ENCODE peak calls at places on chromosome 10, in seven cellular contexts. I is HCT116; V is stimulated activated CD4-positive, alpha-beta T cell treated with anti-CD3 and anti-CD28 coated beads, Interleukin-4, amount 100 ng/mL, for 1 hour; J is T-helper 9 cell; B is left ventricle myocardium superior; O is stimulated activated CD8-positive, alpha-beta memory T cell treated with anti-CD3 and anti-CD28 coated beads, Interleukin-7, amount 100 ng/mL, for 48 hours; R is coronary artery. T is an unnamed sample.

GRCh38 chr10:103564799-103565365 is 71.4 kb downstream of the NEURL1 start:
- DNase-seq in I (peak; percentile 42), V (peak; percentile 35), J (peak; percentile 16), B (no peak), O (peak; percentile 36), R (no peak), T (no peak)

GRCh38 chr10:77507313-77507712 is 130.3 kb downstream of the KCNMA1 start:
- DNase-seq in I (no peak), V (no peak), J (no peak), B (no peak), O (no peak), R (no peak), T (no peak)

GRCh38 chr10:59741048-59741447 is 12.2 kb downstream of the MRLN start:
- DNase-seq in I (no peak), V (no peak), J (no peak), B (no peak), O (no peak), R (no peak), T (no peak)

GRCh38 chr10:6625428-6625827 is 45.4 kb upstream of the PRKCQ start:
- DNase-seq in I (no peak), V (no peak), J (no peak), B (no peak), O (no peak), R (no peak), T (no peak)

GRCh38 chr10:132813560-132814468 is 27.9 kb upstream of the NKX6-2 start:
- DNase-seq in I (no peak), V (no peak), J (no peak), B (no peak), O (no peak), R (no peak), T (no peak)

GRCh38 chr10:118793545-118793944 is 38.8 kb upstream of the CACUL1 start:
- DNase-seq in I (no peak), V (no peak), J (no peak), B (no peak), O (no peak), R (peak; percentile 59), T (no peak)

GRCh38 chr10:31582365-31583052 is 263.5 kb downstream of the ZEB1 start:
- DNase-seq in I (peak; percentile 19), V (no peak), J (no peak), B (peak; percentile 43), O (no peak), R (peak; percentile 73), T (no peak)

GRCh38 chr10:68095176-68095575 is 14.1 kb upstream of the MYPN start:
- DNase-seq in I (no peak), V (no peak), J (no peak), B (no peak), O (no peak), R (no peak), T (no peak)

GRCh38 chr10:131817866-131818509 is 82.8 kb upstream of the PPP2R2D start:
- DNase-seq in I (no peak), V (no peak), J (no peak), B (no peak), O (no peak), R (peak; percentile 22), T (peak; percentile 34)

GRCh38 chr10:28241766-28242399 is 61.0 kb downstream of the MPP7 start:
- DNase-seq in I (peak; percentile 68), V (no peak), J (peak; percentile 16), B (no peak), O (no peak), R (no peak), T (no peak)

GRCh38 chr10:133346413-133346812 is 760 bp upstream of the PRAP1 start:
- DNase-seq in I (no peak), V (no peak), J (no peak), B (no peak), O (no peak), R (no peak), T (peak; percentile 11)

GRCh38 chr10:124271671-124272070 is 147.1 kb downstream of the OAT start:
- DNase-seq in I (no peak), V (no peak), J (no peak), B (no peak), O (no peak), R (no peak), T (no peak)

GRCh38 chr10:16689227-16689626 is 128.0 kb downstream of the RSU1 start:
- DNase-seq in I (no peak), V (no peak), J (no peak), B (no peak), O (no peak), R (no peak), T (no peak)

GRCh38 chr10:92830478-92831389 is 17.6 kb upstream of the EXOC6 start:
- DNase-seq in I (no peak), V (peak; percentile 16), J (no peak), B (no peak), O (no peak), R (no peak), T (no peak)

GRCh38 chr10:130757821-130758489 is 553.6 kb downstream of the TCERG1L start:
- DNase-seq in I (no peak), V (no peak), J (no peak), B (no peak), O (no peak), R (no peak), T (no peak)

GRCh38 chr10:89206402-89207180 is 526 bp downstream of the CH25H start:
- DNase-seq in I (no peak), V (peak; percentile 33), J (peak; percentile 32), B (peak; percentile 35), O (no peak), R (peak; percentile 79), T (peak; percentile 48)

GRCh38 chr10:100327701-100328009 is 2.4 kb downstream of the PKD2L1 start:
- DNase-seq in I (no peak), V (no peak), J (no peak), B (no peak), O (no peak), R (no peak), T (no peak)

GRCh38 chr10:35304649-35305048 is 31.7 kb upstream of the CCNY start:
- DNase-seq in I (no peak), V (no peak), J (no peak), B (no peak), O (no peak), R (no peak), T (no peak)

GRCh38 chr10:74704629-74705360 is 121.6 kb upstream of the KAT6B start:
- DNase-seq in I (no peak), V (no peak), J (no peak), B (no peak), O (no peak), R (no peak), T (no peak)

GRCh38 chr10:28674782-28675181 is 2.5 kb upstream of the BAMBI start:
- DNase-seq in I (no peak), V (no peak), J (no peak), B (no peak), O (no peak), R (no peak), T (no peak)

GRCh38 chr10:129759214-129760002 is 204.7 kb downstream of the EBF3 start:
- DNase-seq in I (no peak), V (no peak), J (no peak), B (no peak), O (no peak), R (peak; percentile 63), T (no peak)

GRCh38 chr10:107075117-107075516 is 89.4 kb downstream of the SORCS1 start:
- DNase-seq in I (no peak), V (no peak), J (no peak), B (no peak), O (no peak), R (no peak), T (no peak)

GRCh38 chr10:103736763-103737162 is 118.6 kb downstream of the SH3PXD2A start:
- DNase-seq in I (peak; percentile 77), V (no peak), J (no peak), B (no peak), O (no peak), R (no peak), T (peak; percentile 4)

GRCh38 chr10:96858038-96858705 is 26.1 kb downstream of the LCOR start:
- DNase-seq in I (no peak), V (no peak), J (no peak), B (no peak), O (no peak), R (no peak), T (no peak)

GRCh38 chr10:61438141-61438984 is 14.8 kb downstream of the TMEM26 start:
- DNase-seq in I (no peak), V (no peak), J (no peak), B (no peak), O (no peak), R (no peak), T (no peak)

GRCh38 chr10:5195727-5196374 is 786 bp upstream of the AKR1C4 start:
- DNase-seq in I (no peak), V (no peak), J (no peak), B (no peak), O (no peak), R (no peak), T (no peak)

GRCh38 chr10:804191-804781 is 114.8 kb upstream of the DIP2C start:
- DNase-seq in I (no peak), V (no peak), J (no peak), B (no peak), O (no peak), R (peak; percentile 65), T (no peak)

GRCh38 chr10:14068851-14069250 is 261.9 kb downstream of the FRMD4A start:
- DNase-seq in I (no peak), V (no peak), J (no peak), B (no peak), O (no peak), R (no peak), T (no peak)

GRCh38 chr10:133405844-133406527 is 12.0 kb downstream of the MTG1 start:
- DNase-seq in I (no peak), V (no peak), J (no peak), B (no peak), O (no peak), R (no peak), T (no peak)

GRCh38 chr10:49562893-49563292 is 24.0 kb upstream of the ERCC6 start:
- DNase-seq in I (no peak), V (no peak), J (no peak), B (no peak), O (no peak), R (no peak), T (no peak)

GRCh38 chr10:5563991-5564536 is 39.3 kb downstream of the CALML3 start:
- DNase-seq in I (no peak), V (peak; percentile 60), J (peak; percentile 20), B (no peak), O (peak; percentile 34), R (peak; percentile 72), T (no peak)

GRCh38 chr10:50503661-50504320 is 120.0 kb downstream of the SGMS1 start:
- DNase-seq in I (no peak), V (no peak), J (no peak), B (no peak), O (no peak), R (no peak), T (no peak)

GRCh38 chr10:110207805-110208613 is 604 bp downstream of the MXI1 start:
- DNase-seq in I (no peak), V (peak; percentile 44), J (peak; percentile 47), B (peak; percentile 51), O (no peak), R (peak; percentile 76), T (peak; percentile 21)

GRCh38 chr10:4141471-4141870 is 356.5 kb upstream of the KLF6 start:
- DNase-seq in I (no peak), V (no peak), J (no peak), B (no peak), O (no peak), R (no peak), T (no peak)